ENCODE peak calls at places on chromosomes 6 and 20, in four cellular contexts. P, N, O and R are unnamed samples.

GRCh38 chr6:110368268-110368667 is 10.1 kb upstream of the METTL24 start:
- DNase-seq in O (no peak), P (no peak), N (no peak), R (peak)

GRCh38 chr6:148509789-148510581 is 167.3 kb downstream of the SASH1 start:
- DNase-seq in P (peak), N (no peak), O (peak), R (no peak)

GRCh38 chr6:167799033-167799933 is 27.4 kb upstream of the AFDN start:
- DNase-seq in N (no peak), P (no peak), O (peak), R (no peak)

GRCh38 chr6:1179571-1180459 is 132.1 kb upstream of the FOXQ1 start:
- DNase-seq in P (no peak), N (no peak), O (no peak), R (no peak)

GRCh38 chr6:48325701-48326100 is 214.7 kb upstream of the PTCHD4 start:
- DNase-seq in N (no peak), O (no peak), P (no peak), R (no peak)

GRCh38 chr6:136563386-136564152 is 13.3 kb upstream of the MAP7 start:
- DNase-seq in O (no peak), N (no peak), P (no peak), R (no peak)

GRCh38 chr20:24598346-24598745 is 128.9 kb downstream of the SYNDIG1 start:
- DNase-seq in P (no peak), O (no peak), N (no peak), R (no peak)

GRCh38 chr6:125357515-125358256 is 55.9 kb upstream of the HDDC2 start:
- DNase-seq in P (peak), O (peak), N (no peak), R (no peak)

GRCh38 chr20:4022386-4023350 is 7.3 kb upstream of the RNF24 start:
- DNase-seq in N (no peak), O (no peak), P (no peak), R (peak)

GRCh38 chr6:132527791-132528190 is 10.3 kb upstream of the TAAR9 start:
- DNase-seq in O (no peak), P (no peak), N (no peak), R (no peak)

GRCh38 chr6:30322527-30323501 is 3.9 kb upstream of the TRIM39 start:
- DNase-seq in P (no peak), O (no peak), N (no peak), R (peak)

GRCh38 chr6:16158943-16159557 is 30.2 kb downstream of the MYLIP start:
- DNase-seq in P (no peak), N (no peak), O (no peak), R (no peak)